ENCODE peak calls at places on chromosome 17, in nine cellular contexts. One of them, this sample, is unnamed.

GRCh38 chr17:73027130-73027741 is 65.3 kb downstream of the SLC39A11 start:
- DNase-seq in mesendoderm: no peak
- DNase-seq in CD8-positive, alpha-beta T cell: no peak
- DNase-seq in caudate nucleus: no peak
- DNase-seq in esophagus muscularis mucosa: no peak
- DNase-seq in RWPE1: no peak
- DNase-seq in IMR-90: peak; percentile 58
- DNase-seq in CD8-positive, alpha-beta memory T cell: no peak
- DNase-seq in colonic mucosa: no peak
- DNase-seq in this sample: no peak

GRCh38 chr17:57965521-57966160 is 10.4 kb upstream of the CUEDC1 start:
- DNase-seq in mesendoderm: no peak
- DNase-seq in CD8-positive, alpha-beta T cell: peak; percentile 32
- DNase-seq in caudate nucleus: no peak
- DNase-seq in esophagus muscularis mucosa: peak; percentile 66
- DNase-seq in RWPE1: no peak
- DNase-seq in IMR-90: no peak
- DNase-seq in CD8-positive, alpha-beta memory T cell: no peak
- DNase-seq in colonic mucosa: peak; percentile 10
- DNase-seq in this sample: no peak

GRCh38 chr17:13884347-13884746 is 185.0 kb upstream of the COX10 start:
- DNase-seq in mesendoderm: no peak
- DNase-seq in CD8-positive, alpha-beta T cell: no peak
- DNase-seq in caudate nucleus: no peak
- DNase-seq in esophagus muscularis mucosa: no peak
- DNase-seq in RWPE1: no peak
- DNase-seq in IMR-90: no peak
- DNase-seq in CD8-positive, alpha-beta memory T cell: no peak
- DNase-seq in colonic mucosa: no peak
- DNase-seq in this sample: no peak

GRCh38 chr17:47949197-47949759 is 7.9 kb downstream of the PNPO start:
- DNase-seq in mesendoderm: peak; percentile 88
- DNase-seq in CD8-positive, alpha-beta T cell: peak; percentile 88
- DNase-seq in caudate nucleus: peak; percentile 63
- DNase-seq in esophagus muscularis mucosa: peak; percentile 95
- DNase-seq in RWPE1: peak; percentile 69
- DNase-seq in IMR-90: peak; percentile 82
- DNase-seq in CD8-positive, alpha-beta memory T cell: peak; percentile 75
- DNase-seq in colonic mucosa: peak; percentile 96
- DNase-seq in this sample: peak; percentile 89

GRCh38 chr17:65496801-65497200 is 64.6 kb downstream of the AXIN2 start:
- DNase-seq in mesendoderm: no peak
- DNase-seq in CD8-positive, alpha-beta T cell: no peak
- DNase-seq in caudate nucleus: no peak
- DNase-seq in esophagus muscularis mucosa: no peak
- DNase-seq in RWPE1: no peak
- DNase-seq in IMR-90: no peak
- DNase-seq in CD8-positive, alpha-beta memory T cell: no peak
- DNase-seq in colonic mucosa: no peak
- DNase-seq in this sample: no peak

GRCh38 chr17:76397687-76398522 is 13.5 kb downstream of the SPHK1 start:
- DNase-seq in mesendoderm: peak; percentile 89
- DNase-seq in CD8-positive, alpha-beta T cell: peak; percentile 90
- DNase-seq in caudate nucleus: peak; percentile 76
- DNase-seq in esophagus muscularis mucosa: peak; percentile 97
- DNase-seq in RWPE1: peak; percentile 73
- DNase-seq in IMR-90: peak; percentile 85
- DNase-seq in CD8-positive, alpha-beta memory T cell: peak; percentile 76
- DNase-seq in colonic mucosa: peak; percentile 93
- DNase-seq in this sample: peak; percentile 72

GRCh38 chr17:19546289-19547065 is 12.8 kb downstream of the SLC47A1 start:
- DNase-seq in mesendoderm: peak; percentile 76
- DNase-seq in CD8-positive, alpha-beta T cell: no peak
- DNase-seq in caudate nucleus: no peak
- DNase-seq in esophagus muscularis mucosa: no peak
- DNase-seq in RWPE1: no peak
- DNase-seq in IMR-90: no peak
- DNase-seq in CD8-positive, alpha-beta memory T cell: no peak
- DNase-seq in colonic mucosa: peak; percentile 74
- DNase-seq in this sample: peak; percentile 30

GRCh38 chr17:37064956-37065355 is 116.2 kb downstream of the AATF start:
- DNase-seq in mesendoderm: no peak
- DNase-seq in CD8-positive, alpha-beta T cell: no peak
- DNase-seq in caudate nucleus: no peak
- DNase-seq in esophagus muscularis mucosa: no peak
- DNase-seq in RWPE1: no peak
- DNase-seq in IMR-90: no peak
- DNase-seq in CD8-positive, alpha-beta memory T cell: no peak
- DNase-seq in colonic mucosa: no peak
- DNase-seq in this sample: no peak

GRCh38 chr17:79695293-79696158 is 35.2 kb upstream of the ENPP7 start:
- DNase-seq in mesendoderm: no peak
- DNase-seq in CD8-positive, alpha-beta T cell: no peak
- DNase-seq in caudate nucleus: no peak
- DNase-seq in esophagus muscularis mucosa: no peak
- DNase-seq in RWPE1: no peak
- DNase-seq in IMR-90: no peak
- DNase-seq in CD8-positive, alpha-beta memory T cell: no peak
- DNase-seq in colonic mucosa: no peak
- DNase-seq in this sample: no peak

GRCh38 chr17:73284339-73284738 is 22.7 kb upstream of the CPSF4L start:
- DNase-seq in mesendoderm: no peak
- DNase-seq in CD8-positive, alpha-beta T cell: no peak
- DNase-seq in caudate nucleus: no peak
- DNase-seq in esophagus muscularis mucosa: no peak
- DNase-seq in RWPE1: no peak
- DNase-seq in IMR-90: no peak
- DNase-seq in CD8-positive, alpha-beta memory T cell: no peak
- DNase-seq in colonic mucosa: no peak
- DNase-seq in this sample: no peak

GRCh38 chr17:5120036-5120435 is 4.2 kb downstream of the USP6 start:
- DNase-seq in mesendoderm: no peak
- DNase-seq in CD8-positive, alpha-beta T cell: no peak
- DNase-seq in caudate nucleus: no peak
- DNase-seq in esophagus muscularis mucosa: no peak
- DNase-seq in RWPE1: no peak
- DNase-seq in IMR-90: no peak
- DNase-seq in CD8-positive, alpha-beta memory T cell: no peak
- DNase-seq in colonic mucosa: no peak
- DNase-seq in this sample: no peak

GRCh38 chr17:49910094-49910857 is 58.7 kb upstream of the DLX4 start:
- DNase-seq in mesendoderm: peak; percentile 78
- DNase-seq in CD8-positive, alpha-beta T cell: no peak
- DNase-seq in caudate nucleus: no peak
- DNase-seq in esophagus muscularis mucosa: no peak
- DNase-seq in RWPE1: no peak
- DNase-seq in IMR-90: no peak
- DNase-seq in CD8-positive, alpha-beta memory T cell: no peak
- DNase-seq in colonic mucosa: no peak
- DNase-seq in this sample: no peak

GRCh38 chr17:64306850-64307463 is 43.9 kb upstream of the TEX2 start:
- DNase-seq in mesendoderm: peak; percentile 68
- DNase-seq in CD8-positive, alpha-beta T cell: peak; percentile 79
- DNase-seq in caudate nucleus: no peak
- DNase-seq in esophagus muscularis mucosa: no peak
- DNase-seq in RWPE1: peak; percentile 56
- DNase-seq in IMR-90: peak; percentile 67
- DNase-seq in CD8-positive, alpha-beta memory T cell: peak; percentile 51
- DNase-seq in colonic mucosa: peak; percentile 62
- DNase-seq in this sample: peak; percentile 51

GRCh38 chr17:38507436-38507835 is 79.2 kb downstream of the ARHGAP23 start:
- DNase-seq in mesendoderm: peak; percentile 63
- DNase-seq in CD8-positive, alpha-beta T cell: no peak
- DNase-seq in caudate nucleus: no peak
- DNase-seq in esophagus muscularis mucosa: no peak
- DNase-seq in RWPE1: no peak
- DNase-seq in IMR-90: no peak
- DNase-seq in CD8-positive, alpha-beta memory T cell: no peak
- DNase-seq in colonic mucosa: no peak
- DNase-seq in this sample: no peak

GRCh38 chr17:38508570-38508950 is 80.3 kb downstream of the ARHGAP23 start:
- DNase-seq in mesendoderm: peak; percentile 58
- DNase-seq in CD8-positive, alpha-beta T cell: no peak
- DNase-seq in caudate nucleus: no peak
- DNase-seq in esophagus muscularis mucosa: no peak
- DNase-seq in RWPE1: no peak
- DNase-seq in IMR-90: no peak
- DNase-seq in CD8-positive, alpha-beta memory T cell: no peak
- DNase-seq in colonic mucosa: no peak
- DNase-seq in this sample: no peak

GRCh38 chr17:38509008-38509771 is 80.9 kb downstream of the ARHGAP23 start:
- DNase-seq in mesendoderm: peak; percentile 98
- DNase-seq in CD8-positive, alpha-beta T cell: peak; percentile 70
- DNase-seq in caudate nucleus: peak; percentile 54
- DNase-seq in esophagus muscularis mucosa: peak; percentile 96
- DNase-seq in RWPE1: peak; percentile 90
- DNase-seq in IMR-90: peak; percentile 91
- DNase-seq in CD8-positive, alpha-beta memory T cell: peak; percentile 47
- DNase-seq in colonic mucosa: peak; percentile 74
- DNase-seq in this sample: peak; percentile 39

GRCh38 chr17:38509772-38510423 is 81.6 kb downstream of the ARHGAP23 start:
- DNase-seq in mesendoderm: peak; percentile 77
- DNase-seq in CD8-positive, alpha-beta T cell: no peak
- DNase-seq in caudate nucleus: no peak
- DNase-seq in esophagus muscularis mucosa: no peak
- DNase-seq in RWPE1: no peak
- DNase-seq in IMR-90: no peak
- DNase-seq in CD8-positive, alpha-beta memory T cell: no peak
- DNase-seq in colonic mucosa: no peak
- DNase-seq in this sample: no peak

GRCh38 chr17:38507921-38508569 is 79.8 kb downstream of the ARHGAP23 start:
- DNase-seq in mesendoderm: no peak
- DNase-seq in CD8-positive, alpha-beta T cell: no peak
- DNase-seq in caudate nucleus: no peak
- DNase-seq in esophagus muscularis mucosa: no peak
- DNase-seq in RWPE1: no peak
- DNase-seq in IMR-90: no peak
- DNase-seq in CD8-positive, alpha-beta memory T cell: no peak
- DNase-seq in colonic mucosa: no peak
- DNase-seq in this sample: no peak
- H3K27ac ChIP-seq in mesendoderm: no peak overlapping the region
- H3K27ac ChIP-seq in CD8-positive, alpha-beta T cell: no peak overlapping the region
- H3K27ac ChIP-seq in caudate nucleus: no peak overlapping the region
- H3K27ac ChIP-seq in esophagus muscularis mucosa: no peak overlapping the region
- H3K27ac ChIP-seq in RWPE1: peak overlapping the region; percentile 59
- H3K27ac ChIP-seq in IMR-90: no peak overlapping the region
- H3K27ac ChIP-seq in CD8-positive, alpha-beta memory T cell: no peak overlapping the region
- H3K27ac ChIP-seq in colonic mucosa: no peak overlapping the region
- H3K27ac ChIP-seq in this sample: no peak overlapping the region

DNA sequence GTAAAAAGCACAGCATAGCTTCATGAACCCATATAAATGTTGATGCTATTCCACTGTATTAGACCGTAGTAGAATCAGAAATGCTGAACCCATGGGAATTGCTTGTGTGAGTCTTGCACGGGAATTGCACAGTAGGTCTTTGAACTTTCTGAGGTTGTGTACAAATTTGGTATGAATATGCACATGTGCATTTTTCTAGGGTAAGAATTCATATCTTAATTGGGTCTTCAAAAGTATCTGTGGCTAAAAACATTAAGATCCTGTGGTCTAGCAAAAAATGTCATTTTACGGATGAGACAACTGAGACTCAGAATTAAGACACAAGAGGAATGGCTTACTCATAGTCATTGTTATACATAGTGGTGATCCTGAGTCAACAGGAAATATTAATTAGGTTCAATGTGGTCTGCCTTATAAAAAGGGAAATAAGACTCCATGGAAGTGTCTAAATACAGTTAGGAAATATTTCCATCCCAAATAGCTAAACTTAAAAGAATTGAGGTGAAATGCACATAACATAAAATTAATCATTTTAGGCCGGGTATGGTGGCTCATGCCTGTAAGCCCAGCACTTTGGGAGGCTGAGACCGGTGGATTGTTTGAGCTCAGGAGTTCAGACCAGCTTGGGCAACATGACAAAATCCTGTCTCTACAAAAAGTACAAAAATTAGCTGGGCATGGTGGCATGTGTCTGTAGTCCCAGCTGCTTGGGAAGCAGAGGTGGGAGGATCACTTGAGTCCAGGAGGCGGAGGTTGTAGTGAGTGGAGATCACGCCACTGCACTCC is 22.8 kb downstream of the TAOK1 start:
- DNase-seq in mesendoderm: no peak
- DNase-seq in CD8-positive, alpha-beta T cell: no peak
- DNase-seq in caudate nucleus: no peak
- DNase-seq in esophagus muscularis mucosa: no peak
- DNase-seq in RWPE1: peak; percentile 36
- DNase-seq in IMR-90: peak; percentile 78
- DNase-seq in CD8-positive, alpha-beta memory T cell: no peak
- DNase-seq in colonic mucosa: no peak
- DNase-seq in this sample: no peak
- H3K27ac ChIP-seq in mesendoderm: no peak overlapping the region
- H3K27ac ChIP-seq in CD8-positive, alpha-beta T cell: no peak overlapping the region
- H3K27ac ChIP-seq in caudate nucleus: no peak overlapping the region
- H3K27ac ChIP-seq in esophagus muscularis mucosa: no peak overlapping the region
- H3K27ac ChIP-seq in RWPE1: peak overlapping the region; percentile 57
- H3K27ac ChIP-seq in IMR-90: peak overlapping the region; percentile 50
- H3K27ac ChIP-seq in CD8-positive, alpha-beta memory T cell: no peak overlapping the region
- H3K27ac ChIP-seq in colonic mucosa: no peak overlapping the region
- H3K27ac ChIP-seq in this sample: no peak overlapping the region

DNA sequence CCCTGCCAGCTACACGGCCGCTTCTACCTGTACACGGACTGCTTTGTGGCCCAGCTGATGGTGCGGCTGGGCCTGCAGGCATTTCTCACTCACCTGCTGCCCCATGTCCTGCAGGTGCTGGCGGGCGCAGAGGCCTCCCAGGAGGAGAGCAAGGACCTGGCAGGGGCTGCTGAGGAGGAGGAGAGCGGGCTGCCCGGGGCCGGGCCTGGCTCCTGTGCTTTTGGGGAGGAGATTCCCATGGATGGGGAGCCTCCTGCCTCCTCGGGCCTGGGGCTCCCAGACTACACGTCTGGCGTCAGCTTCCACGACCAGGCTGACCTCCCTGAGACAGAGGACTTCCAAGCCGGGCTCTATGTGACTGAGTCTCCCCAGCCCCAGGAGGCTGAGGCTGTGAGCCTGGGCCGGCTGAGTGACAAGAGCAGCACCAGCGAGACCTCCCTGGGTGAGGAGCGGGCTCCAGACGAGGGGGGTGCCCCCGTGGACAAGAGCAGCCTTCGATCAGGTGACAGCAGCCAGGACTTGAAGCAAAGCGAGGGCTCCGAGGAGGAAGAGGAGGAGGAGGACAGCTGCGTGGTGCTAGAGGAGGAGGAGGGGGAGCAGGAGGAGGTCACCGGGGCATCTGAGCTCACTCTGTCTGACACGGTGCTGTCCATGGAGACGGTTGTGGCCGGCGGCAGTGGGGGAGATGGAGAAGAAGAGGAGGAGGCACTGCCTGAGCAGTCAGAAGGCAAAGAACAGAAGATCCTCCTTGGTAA is 3.5 kb downstream of the WDR81 start:
- DNase-seq in mesendoderm: no peak
- DNase-seq in CD8-positive, alpha-beta T cell: no peak
- DNase-seq in caudate nucleus: no peak
- DNase-seq in esophagus muscularis mucosa: no peak
- DNase-seq in RWPE1: no peak
- DNase-seq in IMR-90: no peak
- DNase-seq in CD8-positive, alpha-beta memory T cell: no peak
- DNase-seq in colonic mucosa: no peak
- DNase-seq in this sample: no peak
- H3K27ac ChIP-seq in mesendoderm: no peak overlapping the region
- H3K27ac ChIP-seq in CD8-positive, alpha-beta T cell: no peak overlapping the region
- H3K27ac ChIP-seq in caudate nucleus: no peak overlapping the region
- H3K27ac ChIP-seq in esophagus muscularis mucosa: no peak overlapping the region
- H3K27ac ChIP-seq in RWPE1: peak overlapping the region; percentile 99
- H3K27ac ChIP-seq in IMR-90: no peak overlapping the region
- H3K27ac ChIP-seq in CD8-positive, alpha-beta memory T cell: no peak overlapping the region
- H3K27ac ChIP-seq in colonic mucosa: no peak overlapping the region
- H3K27ac ChIP-seq in this sample: no peak overlapping the region

GRCh38 chr17:78409191-78409621 is 30.8 kb downstream of the PGS1 start:
- DNase-seq in mesendoderm: no peak
- DNase-seq in CD8-positive, alpha-beta T cell: no peak
- DNase-seq in caudate nucleus: no peak
- DNase-seq in esophagus muscularis mucosa: no peak
- DNase-seq in RWPE1: peak; percentile 45
- DNase-seq in IMR-90: no peak
- DNase-seq in CD8-positive, alpha-beta memory T cell: no peak
- DNase-seq in colonic mucosa: peak; percentile 95
- DNase-seq in this sample: no peak
- H3K27ac ChIP-seq in mesendoderm: no peak overlapping the region
- H3K27ac ChIP-seq in CD8-positive, alpha-beta T cell: no peak overlapping the region
- H3K27ac ChIP-seq in caudate nucleus: no peak overlapping the region
- H3K27ac ChIP-seq in esophagus muscularis mucosa: no peak overlapping the region
- H3K27ac ChIP-seq in RWPE1: peak overlapping the region; percentile 63
- H3K27ac ChIP-seq in IMR-90: no peak overlapping the region
- H3K27ac ChIP-seq in CD8-positive, alpha-beta memory T cell: no peak overlapping the region
- H3K27ac ChIP-seq in colonic mucosa: peak overlapping the region; percentile 90
- H3K27ac ChIP-seq in this sample: no peak overlapping the region

This sample was measured in substantia nigra.